ENCODE peak calls at places on chromosomes 6 and 20, in six cellular contexts. K is CD8-positive, alpha-beta T cell; G is neural progenitor cell; W is MM.1S; T is right cardiac atrium; D is adrenal gland. E is an unnamed sample.

GRCh38 chr6:42390228-42390934 is 61.3 kb downstream of the TRERF1 start:
- DNase-seq in K (peak), G (no peak), W (no peak), T (no peak), D (no peak), E (no peak)

GRCh38 chr6:14380421-14380820 is 262.8 kb downstream of the CD83 start:
- DNase-seq in K (no peak), G (peak), W (no peak), T (no peak), D (no peak), E (no peak)

GRCh38 chr20:63926298-63926697 is 29.9 kb downstream of the UCKL1 start:
- DNase-seq in K (no peak), G (no peak), W (no peak), T (no peak), D (no peak), E (no peak)

GRCh38 chr20:57088436-57088835 is 178.0 kb downstream of the BMP7 start:
- DNase-seq in K (no peak), G (peak), W (no peak), T (no peak), D (no peak), E (no peak)

GRCh38 chr6:73290435-73290834 is 27.4 kb upstream of the KHDC1 start:
- DNase-seq in K (no peak), G (no peak), W (no peak), T (no peak), D (no peak), E (no peak)

GRCh38 chr20:62985089-62985778 is 21.5 kb downstream of the BHLHE23 start:
- DNase-seq in K (no peak), G (no peak), W (peak), T (no peak), D (no peak), E (no peak)

GRCh38 chr6:139882977-139883728 is 508.7 kb upstream of the CITED2 start:
- DNase-seq in K (no peak), G (no peak), W (peak), T (no peak), D (no peak), E (no peak)

GRCh38 chr6:96907498-96907897 is 9.8 kb upstream of the NDUFAF4 start:
- DNase-seq in K (no peak), G (no peak), W (peak), T (no peak), D (no peak), E (no peak)

GRCh38 chr6:166720859-166721258 is 93.8 kb upstream of the RPS6KA2 start:
- DNase-seq in K (no peak), G (no peak), W (no peak), T (no peak), D (no peak), E (no peak)

GRCh38 chr6:110055387-110055735 is 77.2 kb downstream of the GPR6 start:
- DNase-seq in K (no peak), G (no peak), W (no peak), T (no peak), D (no peak), E (no peak)

GRCh38 chr6:105884426-105884825 is 201.7 kb upstream of the PRDM1 start:
- DNase-seq in K (no peak), G (no peak), W (no peak), T (peak), D (no peak), E (no peak)

GRCh38 chr20:51399138-51399890 is 143.2 kb downstream of the NFATC2 start:
- DNase-seq in K (no peak), G (no peak), W (no peak), T (no peak), D (no peak), E (no peak)

GRCh38 chr6:69421986-69422385 is 374.8 kb downstream of the LMBRD1 start:
- DNase-seq in K (no peak), G (no peak), W (no peak), T (no peak), D (no peak), E (no peak)

GRCh38 chr6:105321207-105321606 is 81.7 kb downstream of the PREP start:
- DNase-seq in K (no peak), G (no peak), W (no peak), T (no peak), D (no peak), E (no peak)

GRCh38 chr20:8601542-8601912 is 467.4 kb upstream of the PLCB4 start:
- DNase-seq in K (no peak), G (no peak), W (no peak), T (no peak), D (no peak), E (no peak)

GRCh38 chr20:58233881-58234528 is 5.6 kb upstream of the ANKRD60 start:
- DNase-seq in K (no peak), G (peak), W (no peak), T (no peak), D (no peak), E (peak)

GRCh38 chr20:14757728-14758127 is 420.3 kb upstream of the FLRT3 start:
- DNase-seq in K (no peak), G (peak), W (no peak), T (no peak), D (no peak), E (no peak)

GRCh38 chr6:129936329-129937165 is 75.4 kb upstream of the TMEM244 start:
- DNase-seq in K (peak), G (peak), W (peak), T (peak), D (peak), E (peak)

GRCh38 chr6:87905101-87905517 is 142.5 kb upstream of the SPACA1 start:
- DNase-seq in K (no peak), G (no peak), W (peak), T (no peak), D (no peak), E (no peak)

GRCh38 chr6:162674452-162674851 is 53.1 kb downstream of the PRKN start:
- DNase-seq in K (no peak), G (no peak), W (no peak), T (no peak), D (no peak), E (no peak)

GRCh38 chr6:47718571-47718970 is 20.2 kb downstream of the ADGRF4 start:
- DNase-seq in K (no peak), G (no peak), W (no peak), T (no peak), D (no peak), E (no peak)

GRCh38 chr20:6700563-6701328 is 66.7 kb upstream of the BMP2 start:
- DNase-seq in K (no peak), G (no peak), W (no peak), T (peak), D (peak), E (no peak)

GRCh38 chr20:39855056-39855455 is 834.0 kb downstream of the MAFB start:
- DNase-seq in K (no peak), G (no peak), W (no peak), T (no peak), D (no peak), E (no peak)

GRCh38 chr6:113813207-113813606 is 43.9 kb upstream of the MARCKS start:
- DNase-seq in K (no peak), G (no peak), W (no peak), T (no peak), D (no peak), E (no peak)

GRCh38 chr6:112205521-112206458 is 48.6 kb downstream of the LAMA4 start:
- DNase-seq in K (no peak), G (no peak), W (no peak), T (no peak), D (no peak), E (no peak)

GRCh38 chr6:36834576-36835293 is 4.5 kb downstream of the CPNE5 start:
- DNase-seq in K (no peak), G (peak), W (no peak), T (peak), D (no peak), E (no peak)

GRCh38 chr6:5764401-5764955 is 242.2 kb downstream of the NRN1 start:
- DNase-seq in K (no peak), G (no peak), W (no peak), T (peak), D (no peak), E (no peak)

GRCh38 chr6:998551-998950 is 305.6 kb upstream of the EXOC2 start:
- DNase-seq in K (no peak), G (no peak), W (no peak), T (no peak), D (no peak), E (no peak)

GRCh38 chr6:42197574-42198362 is 3.0 kb upstream of the GUCA1B start:
- DNase-seq in K (no peak), G (no peak), W (no peak), T (no peak), D (no peak), E (no peak)

GRCh38 chr20:46243707-46244628 is 64.3 kb downstream of the CDH22 start:
- DNase-seq in K (no peak), G (no peak), W (no peak), T (no peak), D (no peak), E (no peak)

GRCh38 chr6:31945154-31945506 is 765 bp upstream of the CFB start:
- DNase-seq in K (no peak), G (no peak), W (no peak), T (no peak), D (no peak), E (no peak)

GRCh38 chr6:108944707-108945685 is 96.8 kb downstream of the ARMC2 start:
- DNase-seq in K (no peak), G (no peak), W (no peak), T (peak), D (peak), E (no peak)

GRCh38 chr6:63764318-63764916 is 128.8 kb downstream of the PHF3 start:
- DNase-seq in K (no peak), G (peak), W (peak), T (no peak), D (no peak), E (no peak)

GRCh38 chr6:134474980-134475379 is 157.1 kb upstream of the SGK1 start:
- DNase-seq in K (no peak), G (no peak), W (no peak), T (no peak), D (no peak), E (no peak)

GRCh38 chr6:157173756-157174155 is 149.6 kb downstream of the TMEM242 start:
- DNase-seq in K (no peak), G (no peak), W (no peak), T (no peak), D (no peak), E (no peak)

GRCh38 chr20:52302736-52303135 is 111.2 kb upstream of the ZFP64 start:
- DNase-seq in K (no peak), G (no peak), W (no peak), T (no peak), D (peak), E (no peak)

GRCh38 chr6:30722280-30723112 is 2.3 kb downstream of the TUBB start:
- DNase-seq in K (peak), G (peak), W (peak), T (peak), D (peak), E (peak)

GRCh38 chr6:69019832-69020231 is 384.8 kb downstream of the ADGRB3 start:
- DNase-seq in K (no peak), G (no peak), W (no peak), T (no peak), D (no peak), E (no peak)

GRCh38 chr6:169341706-169342105 is 88.1 kb upstream of the THBS2 start:
- DNase-seq in K (no peak), G (no peak), W (no peak), T (no peak), D (no peak), E (no peak)

DNA sequence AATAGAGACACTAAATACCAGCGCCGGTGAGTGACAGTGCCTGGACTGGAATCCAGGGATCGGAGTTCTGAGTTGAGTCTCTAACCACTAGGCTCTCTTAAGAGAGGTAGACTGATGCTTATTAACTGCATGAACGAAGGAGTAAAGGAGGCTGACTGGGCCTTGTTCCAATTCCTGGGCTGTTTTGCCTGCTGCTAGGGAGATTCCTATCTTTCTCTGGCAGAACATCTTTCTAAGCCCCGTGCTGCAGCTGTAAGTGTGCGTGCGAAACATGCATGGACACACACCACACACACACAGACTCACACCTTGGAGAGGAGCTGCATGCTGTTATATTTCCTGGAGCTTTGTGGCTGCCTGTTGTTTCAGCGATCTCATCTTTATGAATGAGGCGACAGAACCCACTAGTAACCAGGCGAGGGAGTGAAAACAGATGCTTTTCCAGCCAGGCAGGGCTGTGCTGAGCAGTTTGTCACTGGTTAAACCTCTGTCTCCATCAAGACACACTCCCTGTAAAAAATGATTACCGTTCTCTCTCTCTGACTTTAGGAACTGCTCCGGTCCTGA is 157.3 kb upstream of the ZNF217 start:
- DNase-seq in K (peak), G (no peak), W (no peak), T (no peak), D (no peak), E (no peak)
- H3K27ac ChIP-seq in K (peak), G (peak), W (peak), T (peak), D (no peak), E (peak)

GRCh38 chr6:148559848-148560433 is 186.9 kb upstream of the UST start:
- DNase-seq in K (peak), G (peak), W (peak), T (peak), D (peak), E (peak)
- H3K27ac ChIP-seq in K (no peak), G (no peak), W (no peak), T (no peak), D (no peak), E (no peak)

GRCh38 chr6:74805841-74806696 is 399.8 kb downstream of the COL12A1 start:
- DNase-seq in K (no peak), G (no peak), W (no peak), T (peak), D (no peak), E (no peak)

DNA sequence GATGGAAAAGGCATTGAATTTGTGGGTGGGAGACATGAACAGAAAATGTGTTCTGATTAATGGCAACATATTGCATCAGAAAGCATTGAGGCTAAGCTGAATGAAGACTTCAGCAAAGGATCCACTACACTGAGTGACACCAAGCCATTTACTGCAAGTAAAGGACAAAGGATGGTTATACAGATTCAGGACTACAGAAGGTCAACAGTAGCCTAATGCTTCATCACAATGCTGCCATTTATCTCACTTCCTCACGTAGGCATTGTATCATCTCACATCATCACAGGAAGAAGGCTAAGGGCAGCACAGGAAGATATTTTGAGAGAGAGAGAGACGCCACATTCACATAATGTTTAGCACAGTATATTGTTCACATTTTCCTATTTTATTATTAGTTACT is 398.2 kb downstream of the COL12A1 start:
- DNase-seq in K (no peak), G (no peak), W (no peak), T (no peak), D (no peak), E (no peak)
- H3K27ac ChIP-seq in K (no peak), G (no peak), W (no peak), T (no peak), D (no peak), E (no peak)

GRCh38 chr6:10400330-10400729 is 14.5 kb downstream of the TFAP2A start:
- DNase-seq in K (no peak), G (no peak), W (no peak), T (no peak), D (no peak), E (no peak)
- H3K27ac ChIP-seq in K (no peak), G (no peak), W (no peak), T (no peak), D (no peak), E (no peak)

GRCh38 chr6:44462335-44462734 is 74.8 kb downstream of the CDC5L start:
- DNase-seq in K (no peak), G (no peak), W (no peak), T (no peak), D (no peak), E (no peak)
- H3K27ac ChIP-seq in K (no peak), G (no peak), W (no peak), T (no peak), D (no peak), E (no peak)

GRCh38 chr20:37202267-37202943 is 23.1 kb upstream of the MROH8 start:
- DNase-seq in K (no peak), G (peak), W (no peak), T (peak), D (peak), E (peak)
- H3K27ac ChIP-seq in K (no peak), G (peak), W (no peak), T (no peak), D (no peak), E (no peak)

DNA sequence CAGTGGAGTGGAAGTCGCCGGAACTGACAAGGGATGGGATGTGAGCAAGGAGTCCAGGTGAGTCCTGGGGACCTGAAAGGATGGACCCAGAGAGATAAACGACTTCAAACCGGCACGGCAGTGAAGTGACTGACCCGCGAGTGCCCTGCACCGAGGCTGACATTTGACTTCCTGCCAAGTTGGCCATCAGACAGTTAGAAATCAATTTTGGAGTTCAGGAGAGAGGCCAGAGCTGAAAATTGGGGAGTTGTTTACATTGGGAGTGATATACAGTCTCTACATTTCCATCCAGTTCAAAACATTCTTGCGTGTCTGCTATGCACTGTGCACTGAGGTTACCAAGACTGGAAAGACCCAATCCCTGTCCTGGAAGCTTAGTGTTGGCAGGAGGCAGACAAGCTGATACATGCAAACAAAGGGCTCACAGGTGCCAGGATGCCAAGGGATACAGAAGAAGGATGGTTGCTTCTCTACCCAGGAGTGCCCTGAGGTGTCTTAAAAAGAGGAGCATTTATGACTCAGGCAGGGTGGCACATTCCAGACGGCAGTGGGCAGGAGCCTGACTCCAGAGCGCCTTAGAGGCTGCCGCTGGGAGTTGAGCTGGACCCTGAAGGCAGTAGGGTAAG is 186.6 kb downstream of the MTHFD1L start:
- DNase-seq in K (no peak), G (no peak), W (no peak), T (no peak), D (no peak), E (peak)
- H3K27ac ChIP-seq in K (no peak), G (no peak), W (no peak), T (no peak), D (no peak), E (no peak)

DNA sequence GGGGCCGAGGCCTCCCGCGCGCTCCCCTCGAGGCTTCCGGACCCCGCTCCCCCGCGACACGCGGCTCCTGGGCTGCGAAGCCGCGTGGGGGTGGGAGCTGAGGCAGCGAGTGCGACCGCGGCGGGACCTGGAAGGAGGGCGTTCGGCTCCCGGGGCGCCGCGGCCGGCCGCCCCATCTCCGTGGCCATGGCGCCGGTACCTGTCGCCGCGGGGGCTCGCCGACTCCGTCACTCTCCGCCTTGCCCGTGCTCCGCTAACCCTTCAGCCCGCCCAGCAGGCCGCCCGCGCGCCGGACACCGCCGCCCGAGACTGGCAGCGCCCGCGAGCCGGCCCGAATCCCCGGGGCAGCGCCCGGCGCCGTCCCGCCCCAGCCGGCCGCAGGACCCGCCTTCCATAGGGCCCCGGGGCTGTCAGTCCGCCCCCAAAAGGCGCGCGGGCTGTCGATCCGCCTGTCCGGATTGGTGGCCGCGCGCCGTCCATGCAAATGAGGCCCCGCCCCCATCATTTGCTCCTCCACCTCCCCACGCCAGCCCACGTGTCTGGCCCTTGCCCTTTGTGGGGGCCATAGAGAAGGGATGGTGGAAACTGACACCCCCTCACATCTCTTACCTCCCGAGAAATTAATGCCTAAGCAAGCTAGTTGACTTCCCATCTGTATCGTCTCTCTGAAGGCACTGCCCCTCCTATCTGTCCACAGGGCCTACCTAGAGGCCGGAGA is at the start of gene FKBP5:
- DNase-seq in K (peak), G (peak), W (peak), T (peak), D (peak), E (peak)
- H3K27ac ChIP-seq in K (peak), G (peak), W (peak), T (peak), D (peak), E (peak)

DNA sequence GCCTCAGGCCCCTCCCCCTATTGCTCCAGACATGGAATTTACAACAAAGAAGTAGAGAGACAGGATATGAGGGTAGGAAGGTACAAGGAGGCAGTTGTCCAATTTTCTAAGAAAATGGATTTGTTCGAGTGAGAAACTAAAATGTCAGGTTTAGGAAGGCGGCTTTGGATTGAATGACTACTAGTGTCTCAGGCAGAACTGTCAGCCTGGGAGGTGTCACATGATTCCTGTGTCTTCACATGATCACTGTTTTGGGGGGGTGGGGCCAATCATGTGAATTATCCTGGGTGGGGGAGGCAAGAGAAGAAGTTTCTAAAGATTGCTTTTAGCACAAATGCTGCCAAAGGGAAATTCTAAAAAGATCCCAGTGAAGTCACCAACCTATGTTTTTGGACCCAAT is 2.3 kb downstream of the SIRPA start:
- DNase-seq in K (no peak), G (no peak), W (no peak), T (peak), D (no peak), E (peak)
- H3K27ac ChIP-seq in K (no peak), G (no peak), W (peak), T (peak), D (peak), E (peak)

E was measured in colonic mucosa.